ENCODE peak calls at places on chromosomes 16 and 17, in six cellular contexts. K is skeletal muscle cell; J is stimulated activated effector memory CD8-positive, alpha-beta T cell treated with anti-CD3 and anti-CD28 coated beads, Interleukin-12 subunit alpha, Interleukin-12 subunit beta, amount 100 ng/mL, for 72 hours; M is GM12865; R is mucosa of gallbladder; C is stimulated activated CD4-positive, alpha-beta T cell treated with anti-CD3 and anti-CD28 coated beads, Interleukin-1b, Interleukin-23, amount 100 ng/mL, for 24 hours. L is an unnamed sample.

GRCh38 chr16:67462279-67462655 is 18.7 kb downstream of the ATP6V0D1 start:
- DNase-seq in K (no peak), J (no peak), M (no peak), R (no peak), C (no peak), L (no peak)

GRCh38 chr16:69100046-69100765 is 5.2 kb upstream of the HAS3 start:
- DNase-seq in K (no peak), J (no peak), M (no peak), R (no peak), C (no peak), L (no peak)

GRCh38 chr16:14549789-14550153 is 80.3 kb downstream of the PARN start:
- DNase-seq in K (no peak), J (no peak), M (no peak), R (peak; percentile 88), C (no peak), L (no peak)

GRCh38 chr16:16041196-16041892 is 91.9 kb downstream of the ABCC1 start:
- DNase-seq in K (no peak), J (no peak), M (no peak), R (no peak), C (no peak), L (no peak)

GRCh38 chr17:79695293-79696158 is 35.2 kb upstream of the ENPP7 start:
- DNase-seq in K (peak; percentile 31), J (no peak), M (no peak), R (peak; percentile 13), C (no peak), L (peak; percentile 22)

GRCh38 chr16:89185062-89185751 is 13.7 kb downstream of the CDH15 start:
- DNase-seq in K (no peak), J (no peak), M (no peak), R (no peak), C (no peak), L (no peak)

GRCh38 chr17:77449908-77450741 is 309.4 kb downstream of the SEC14L1 start:
- DNase-seq in K (no peak), J (peak; percentile 76), M (peak; percentile 52), R (peak; percentile 71), C (peak; percentile 50), L (no peak)

GRCh38 chr17:40819528-40820125 is 2.8 kb downstream of the KRT10 start:
- DNase-seq in K (no peak), J (no peak), M (no peak), R (no peak), C (no peak), L (no peak)

GRCh38 chr16:84041421-84041820 is 1.2 kb downstream of the SLC38A8 start:
- DNase-seq in K (no peak), J (no peak), M (no peak), R (no peak), C (no peak), L (no peak)

GRCh38 chr17:48155889-48156670 is 48.5 kb downstream of the SNX11 start:
- DNase-seq in K (no peak), J (no peak), M (no peak), R (no peak), C (no peak), L (no peak)

GRCh38 chr16:12398736-12399047 is 405.0 kb downstream of the CPPED1 start:
- DNase-seq in K (no peak), J (no peak), M (no peak), R (no peak), C (no peak), L (no peak)

GRCh38 chr16:56880176-56880575 is 15.2 kb downstream of the SLC12A3 start:
- DNase-seq in K (no peak), J (no peak), M (no peak), R (no peak), C (no peak), L (no peak)

GRCh38 chr16:22050963-22051362 is 41.4 kb upstream of the VWA3A start:
- DNase-seq in K (no peak), J (no peak), M (no peak), R (no peak), C (no peak), L (no peak)

GRCh38 chr17:31452561-31453110 is 61.2 kb downstream of the RAB11FIP4 start:
- DNase-seq in K (no peak), J (no peak), M (no peak), R (no peak), C (no peak), L (no peak)

GRCh38 chr17:78643326-78643725 is 66.1 kb upstream of the DNAH17 start:
- DNase-seq in K (no peak), J (no peak), M (no peak), R (no peak), C (no peak), L (no peak)

GRCh38 chr17:82783498-82783897 is 31.6 kb downstream of the TBCD start:
- DNase-seq in K (no peak), J (no peak), M (no peak), R (no peak), C (no peak), L (no peak)

GRCh38 chr17:45783593-45784292 is 377 bp upstream of the CRHR1 start:
- DNase-seq in K (no peak), J (no peak), M (no peak), R (no peak), C (no peak), L (no peak)

GRCh38 chr16:30820952-30821421 is 34.0 kb upstream of the ZNF629 start:
- DNase-seq in K (no peak), J (no peak), M (no peak), R (no peak), C (no peak), L (no peak)

GRCh38 chr16:64910351-64910750 is 211.5 kb downstream of the CDH11 start:
- DNase-seq in K (peak; percentile 99), J (no peak), M (no peak), R (peak; percentile 15), C (no peak), L (no peak)

GRCh38 chr17:45150911-45151809 is 2.9 kb downstream of the HEXIM1 start:
- DNase-seq in K (no peak), J (no peak), M (no peak), R (no peak), C (no peak), L (no peak)

GRCh38 chr17:28717578-28718316 is at the start of gene RAB34:
- DNase-seq in K (no peak), J (no peak), M (no peak), R (peak; percentile 54), C (no peak), L (peak; percentile 76)

GRCh38 chr16:85377388-85378144 is 235.6 kb upstream of the GSE1 start:
- DNase-seq in K (no peak), J (no peak), M (no peak), R (no peak), C (no peak), L (no peak)

GRCh38 chr17:41666336-41666680 is 22.4 kb upstream of the EIF1 start:
- DNase-seq in K (no peak), J (no peak), M (peak; percentile 91), R (no peak), C (no peak), L (peak; percentile 8)

GRCh38 chr16:3963203-3963602 is 82.7 kb upstream of the CREBBP start:
- DNase-seq in K (no peak), J (no peak), M (no peak), R (no peak), C (no peak), L (no peak)

GRCh38 chr16:86669937-86670772 is 91.8 kb downstream of the FOXL1 start:
- DNase-seq in K (peak; percentile 70), J (no peak), M (no peak), R (no peak), C (no peak), L (no peak)

GRCh38 chr16:9523994-9524393 is 432.6 kb downstream of the HAPSTR1 start:
- DNase-seq in K (no peak), J (no peak), M (no peak), R (no peak), C (no peak), L (no peak)